ENCODE peak calls at places on chromosome 4, in four cellular contexts. V, S, A and D are unnamed samples.
A peak's percentile ranks its signal among the peaks of the same experiment; 100 is the strongest.

GRCh38 chr4:3657917-3658913 is 108.0 kb upstream of the ADRA2C start:
- DNase-seq in V (peak; percentile 43), S (peak; percentile 75), A (no peak), D (no peak)

GRCh38 chr4:139889194-139889762 is 223.7 kb downstream of the MGST2 start:
- DNase-seq in V (no peak), S (no peak), A (no peak), D (no peak)

GRCh38 chr4:3250956-3251690 is 2.2 kb downstream of the MSANTD1 start:
- DNase-seq in V (no peak), S (no peak), A (no peak), D (peak; percentile 69)

GRCh38 chr4:119748853-119749252 is 120.2 kb upstream of the PDE5A start:
- DNase-seq in V (no peak), S (no peak), A (no peak), D (no peak)

GRCh38 chr4:1871471-1872021 is 353 bp downstream of the NSD2 start:
- DNase-seq in V (no peak), S (no peak), A (no peak), D (no peak)

GRCh38 chr4:165875446-165875845 is 2.4 kb downstream of the TLL1 start:
- DNase-seq in V (no peak), S (no peak), A (no peak), D (no peak)

GRCh38 chr4:140730108-140730507 is 26.1 kb downstream of the TBC1D9 start:
- DNase-seq in V (no peak), S (no peak), A (no peak), D (no peak)

GRCh38 chr4:126451237-126451885 is 1136.6 kb downstream of the FAT4 start:
- DNase-seq in V (no peak), S (no peak), A (no peak), D (no peak)

GRCh38 chr4:185144601-185145240 is 1.7 kb downstream of the SLC25A4 start:
- DNase-seq in V (no peak), S (no peak), A (no peak), D (no peak)

GRCh38 chr4:177185579-177185978 is 124.1 kb upstream of the NEIL3 start:
- DNase-seq in V (no peak), S (no peak), A (no peak), D (no peak)

GRCh38 chr4:148145475-148145874 is 296.7 kb downstream of the NR3C2 start:
- DNase-seq in V (no peak), S (no peak), A (no peak), D (no peak)

GRCh38 chr4:159042097-159042605 is 60.7 kb upstream of the RAPGEF2 start:
- DNase-seq in V (peak; percentile 39), S (no peak), A (no peak), D (no peak)
- TF ChIP-seq CTCF in V (no peak), S (no peak), A (no peak), D (no peak)

GRCh38 chr4:53365121-53365485 is 758 bp downstream of the SCFD2 start:
- DNase-seq in V (no peak), S (no peak), A (no peak), D (no peak)
- H3K27ac ChIP-seq in V (peak overlapping the region; percentile 53), S (peak overlapping the region; percentile 30), A (peak overlapping the region; percentile 76), D (peak overlapping the region; percentile 80)

GRCh38 chr4:145763399-145763798 is 83.5 kb downstream of the C4orf51 start:
- DNase-seq in V (no peak), S (no peak), A (no peak), D (no peak)
- H3K36me3 ChIP-seq in V (peaks cover 67% of the 10 kb centered on the region), S (peaks cover 29% of the 10 kb centered on the region), A (peaks cover 37% of the 10 kb centered on the region), D (peaks cover 46% of the 10 kb centered on the region)

DNA sequence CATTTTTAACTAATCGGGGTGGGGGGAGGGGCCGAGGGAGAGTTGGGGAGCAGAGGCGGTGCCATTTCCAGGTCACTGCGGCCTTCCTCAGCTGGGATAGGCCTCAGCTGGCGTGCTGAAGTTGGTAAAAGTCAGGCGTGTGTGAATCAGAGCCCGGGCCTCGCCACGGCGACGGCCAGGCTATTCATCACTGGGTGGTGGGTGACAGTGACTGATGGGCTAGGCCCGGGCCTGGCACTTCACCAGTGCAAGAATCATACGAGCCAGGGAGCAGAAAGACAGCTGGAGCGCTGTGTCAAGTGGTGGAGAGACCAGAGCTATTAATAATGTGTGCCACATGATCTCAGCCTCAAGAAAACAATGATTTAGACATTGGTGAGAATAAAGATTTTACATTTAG is 174.2 kb downstream of the NKX6-1 start:
- DNase-seq in V (no peak), S (no peak), A (no peak), D (no peak)
- TF ChIP-seq CTCF in V (no peak), S (no peak), A (no peak), D (no peak)

DNA sequence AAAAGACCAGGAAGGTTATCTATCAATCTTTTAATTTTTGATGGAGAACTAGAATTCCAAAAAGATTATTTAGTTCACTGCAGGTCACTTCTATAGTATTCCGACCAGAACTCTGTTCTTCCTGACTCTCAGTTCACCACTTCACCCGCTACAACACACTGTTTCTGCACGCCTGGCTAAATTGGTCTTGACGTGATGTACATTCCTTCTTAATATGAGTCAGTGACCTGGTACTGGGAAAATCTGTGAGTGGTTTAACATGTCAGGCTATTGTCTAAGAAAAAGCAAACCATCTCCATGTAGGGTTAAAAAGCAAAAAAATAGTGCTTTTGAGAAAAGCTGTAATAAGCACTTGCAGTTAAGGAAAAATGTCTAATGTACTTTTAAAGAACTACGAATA is 120.4 kb downstream of the NDST3 start:
- DNase-seq in V (no peak), S (no peak), A (no peak), D (no peak)
- H3K27ac ChIP-seq in V (no peak overlapping the region), S (no peak overlapping the region), A (no peak overlapping the region), D (no peak overlapping the region)

GRCh38 chr4:137664416-137664815 is 132.1 kb upstream of the PCDH18 start:
- DNase-seq in V (no peak), S (no peak), A (no peak), D (no peak)

GRCh38 chr4:137659431-137659830 is 127.1 kb upstream of the PCDH18 start:
- DNase-seq in V (no peak), S (no peak), A (no peak), D (no peak)

GRCh38 chr4:137660211-137660610 is 127.9 kb upstream of the PCDH18 start:
- DNase-seq in V (no peak), S (no peak), A (no peak), D (no peak)

GRCh38 chr4:137663376-137664054 is 131.2 kb upstream of the PCDH18 start:
- DNase-seq in V (no peak), S (no peak), A (no peak), D (no peak)

GRCh38 chr4:137664055-137664405 is 131.7 kb upstream of the PCDH18 start:
- DNase-seq in V (no peak), S (no peak), A (no peak), D (no peak)
- H3K36me3 ChIP-seq in V (no peaks in the 10 kb centered on the region), S (no peaks in the 10 kb centered on the region), A (no peaks in the 10 kb centered on the region), D (no peaks in the 10 kb centered on the region)

DNA sequence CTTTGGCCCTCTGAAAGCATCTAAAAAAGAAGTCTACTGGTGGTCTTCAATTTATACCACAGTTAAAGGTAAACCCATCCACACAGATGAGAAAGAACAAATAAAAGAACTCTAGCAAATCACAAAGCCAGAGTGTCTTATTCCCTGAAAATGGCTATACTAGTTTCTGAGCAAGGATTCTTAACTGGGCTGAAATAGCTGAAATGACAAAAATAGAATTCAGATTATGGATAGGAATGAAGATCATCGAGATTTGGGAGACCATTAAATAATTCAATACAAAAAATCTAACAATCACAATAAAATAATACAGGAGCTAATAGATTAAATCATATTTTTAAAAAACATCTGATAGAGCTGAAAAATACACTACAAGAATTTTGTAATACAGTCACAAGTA is 11.8 kb downstream of the PF4 start:
- DNase-seq in V (no peak), S (no peak), A (no peak), D (no peak)
- TF ChIP-seq CTCF in V (no peak), S (no peak), A (no peak), D (no peak)